ENCODE peak calls at places on chromosomes 12 and 14, in six cellular contexts. M is GM23248; N is SW 1271; J is HFF-Myc; S is activated naive CD4-positive, alpha-beta T cell treated with Interleukin-2 at 50 U/mL for 16 hours; Q is A172. B is an unnamed sample.

GRCh38 chr12:98403936-98404335 is 111.5 kb upstream of the TMPO start:
- DNase-seq in Q (no peak), S (no peak), M (no peak), N (no peak), J (no peak), B (no peak)

GRCh38 chr12:52221912-52222457 is 11.1 kb upstream of the KRT7 start:
- DNase-seq in S (peak), N (no peak), J (no peak), M (peak), Q (peak), B (no peak)

GRCh38 chr12:111429760-111430417 is 24.2 kb downstream of the SH2B3 start:
- DNase-seq in M (no peak), Q (no peak), N (no peak), S (peak), J (no peak), B (no peak)

GRCh38 chr14:57189070-57189469 is 79.6 kb downstream of the EXOC5 start:
- DNase-seq in S (no peak), N (no peak), M (peak), J (peak), Q (peak), B (peak)

GRCh38 chr14:61811882-61812346 is 49.7 kb downstream of the SNAPC1 start:
- DNase-seq in N (no peak), S (no peak), J (no peak), Q (no peak), M (no peak), B (no peak)

GRCh38 chr12:128840862-128841468 is 12.3 kb upstream of the GLT1D1 start:
- DNase-seq in S (no peak), M (no peak), Q (no peak), N (no peak), J (no peak), B (no peak)

GRCh38 chr12:14426792-14427191 is 61.3 kb downstream of the ATF7IP start:
- DNase-seq in Q (no peak), J (no peak), M (no peak), S (no peak), N (no peak), B (no peak)

GRCh38 chr12:91357381-91357780 is 174.8 kb upstream of the DCN start:
- DNase-seq in Q (no peak), M (no peak), S (no peak), N (no peak), J (no peak), B (no peak)

GRCh38 chr14:102622262-102622885 is 29.9 kb downstream of the RCOR1 start:
- DNase-seq in Q (no peak), S (peak), J (no peak), M (no peak), N (no peak), B (no peak)

GRCh38 chr14:100820945-100821344 is 5.0 kb upstream of the MEG3 start:
- DNase-seq in S (no peak), M (no peak), Q (no peak), J (no peak), N (no peak), B (no peak)

GRCh38 chr12:52235822-52236291 is 2.8 kb downstream of the KRT7 start:
- DNase-seq in Q (no peak), N (no peak), S (no peak), M (no peak), J (no peak), B (no peak)